ENCODE peak calls at places on chromosomes 3 and 15, in ten cellular contexts. K, M, V, B, O, G, R, H, I and J are unnamed samples.

GRCh38 chr3:58564456-58565160 is 12.6 kb downstream of the FAM107A start:
- DNase-seq in B (no peak), O (no peak), V (no peak), M (no peak), I (no peak), G (peak), K (no peak), H (peak), R (peak), J (peak)

GRCh38 chr15:70252936-70253280 is 155.2 kb upstream of the TLE3 start:
- DNase-seq in M (no peak), I (no peak), B (no peak), H (no peak), O (no peak), R (no peak), K (no peak), V (no peak), G (no peak), J (no peak)

GRCh38 chr3:32872487-32873382 is 54.9 kb downstream of the TRIM71 start:
- DNase-seq in O (no peak), G (no peak), I (peak), H (no peak), M (peak), R (no peak), B (no peak), V (no peak), K (no peak), J (peak)

GRCh38 chr3:171190668-171191067 is 164.1 kb upstream of the SLC2A2 start:
- DNase-seq in K (no peak), O (no peak), I (no peak), B (no peak), R (no peak), V (no peak), M (no peak), G (no peak), H (peak), J (no peak)

GRCh38 chr3:24128195-24129005 is 183.3 kb downstream of the NR1D2 start:
- DNase-seq in K (no peak), I (no peak), B (peak), H (no peak), G (peak), M (peak), V (no peak), R (peak), O (no peak), J (no peak)

GRCh38 chr15:98547741-98548166 is 100.6 kb upstream of the IGF1R start:
- DNase-seq in M (no peak), R (no peak), K (peak), V (no peak), H (peak), I (no peak), B (no peak), O (no peak), G (no peak), J (no peak)

GRCh38 chr15:31478781-31479221 is 152.2 kb downstream of the KLF13 start:
- DNase-seq in I (no peak), R (no peak), H (no peak), M (no peak), K (peak), G (no peak), B (no peak), O (no peak), V (no peak), J (no peak)

GRCh38 chr3:111473550-111473949 is 68.4 kb upstream of the CD96 start:
- DNase-seq in V (no peak), R (no peak), B (no peak), O (no peak), H (no peak), M (no peak), I (no peak), K (no peak), G (no peak), J (no peak)

GRCh38 chr15:47266556-47266955 is 450.7 kb upstream of the SEMA6D start:
- DNase-seq in V (no peak), O (no peak), B (no peak), G (no peak), M (no peak), H (no peak), I (no peak), K (no peak), R (no peak), J (no peak)

GRCh38 chr3:21435871-21436270 is 315.1 kb downstream of the ZNF385D start:
- DNase-seq in I (no peak), K (no peak), R (peak), H (peak), B (peak), G (peak), O (no peak), V (no peak), M (peak), J (no peak)

GRCh38 chr3:184683234-184683633 is 28.6 kb downstream of the MAGEF1 start:
- DNase-seq in K (peak), I (no peak), V (no peak), B (no peak), O (no peak), G (no peak), R (no peak), M (no peak), H (no peak), J (no peak)